ENCODE peak calls at places on chromosomes 13 and 19, in eight cellular contexts. W is midbrain; C is stimulated activated CD4-positive, alpha-beta T cell treated with anti-CD3 and anti-CD28 coated beads, Interleukin-4, amount 100 ng/mL, for 24 hours; N is nephron progenitor cell; F is stimulated activated CD8-positive, alpha-beta memory T cell treated with anti-CD3 and anti-CD28 coated beads, Interleukin-15, amount 100 ng/mL, for 24 hours; K is T follicular helper cell; E is cardiac fibroblast; B is LoVo. P is an unnamed sample.

GRCh38 chr13:38900188-38900587 is 90.4 kb downstream of the STOML3 start:
- DNase-seq in W (no peak), C (no peak), N (no peak), F (no peak), K (no peak), E (no peak), B (no peak), P (no peak)

GRCh38 chr13:100666124-100666523 is 8.5 kb downstream of the TMTC4 start:
- DNase-seq in W (no peak), C (no peak), N (no peak), F (no peak), K (no peak), E (peak), B (no peak), P (no peak)

GRCh38 chr13:59409651-59410200 is 754.0 kb downstream of the DIAPH3 start:
- DNase-seq in W (no peak), C (no peak), N (no peak), F (no peak), K (no peak), E (no peak), B (no peak), P (no peak)

GRCh38 chr19:52646571-52647222 is 8.5 kb upstream of the ZNF83 start:
- DNase-seq in W (no peak), C (no peak), N (no peak), F (no peak), K (no peak), E (no peak), B (no peak), P (no peak)

GRCh38 chr13:99215466-99215865 is 14.8 kb downstream of the UBAC2 start:
- DNase-seq in W (no peak), C (peak), N (no peak), F (no peak), K (peak), E (no peak), B (no peak), P (no peak)

GRCh38 chr19:28710278-28710677 is 502.7 kb downstream of the UQCRFS1 start:
- DNase-seq in W (peak), C (no peak), N (peak), F (no peak), K (no peak), E (peak), B (peak), P (peak)

GRCh38 chr13:105327727-105328126 is 1207.7 kb downstream of the EFNB2 start:
- DNase-seq in W (no peak), C (no peak), N (no peak), F (no peak), K (no peak), E (no peak), B (no peak), P (no peak)

GRCh38 chr13:23960566-23961156 is 63.4 kb upstream of the C1QTNF9B start:
- DNase-seq in W (peak), C (no peak), N (peak), F (no peak), K (no peak), E (peak), B (peak), P (peak)

GRCh38 chr19:28785961-28786360 is 427.0 kb downstream of the UQCRFS1 start:
- DNase-seq in W (no peak), C (no peak), N (peak), F (no peak), K (no peak), E (no peak), B (no peak), P (no peak)

GRCh38 chr19:1259873-1260748 is 9.0 kb upstream of the CIRBP start:
- DNase-seq in W (no peak), C (peak), N (peak), F (no peak), K (no peak), E (peak), B (no peak), P (no peak)

GRCh38 chr19:35828694-35829301 is 16.2 kb upstream of the PRODH2 start:
- DNase-seq in W (peak), C (peak), N (peak), F (peak), K (peak), E (peak), B (peak), P (no peak)

GRCh38 chr19:10517760-10518443 is 655 bp upstream of the S1PR5 start:
- DNase-seq in W (peak), C (no peak), N (peak), F (no peak), K (no peak), E (peak), B (no peak), P (peak)

GRCh38 chr13:94192576-94192975 is 286.9 kb downstream of the DCT start:
- DNase-seq in W (no peak), C (no peak), N (peak), F (no peak), K (no peak), E (peak), B (no peak), P (no peak)

GRCh38 chr13:42370229-42370628 is 98.3 kb downstream of the AKAP11 start:
- DNase-seq in W (no peak), C (no peak), N (no peak), F (no peak), K (no peak), E (no peak), B (no peak), P (no peak)

GRCh38 chr19:6126335-6126974 is 9.0 kb upstream of the ACSBG2 start:
- DNase-seq in W (no peak), C (no peak), N (no peak), F (no peak), K (no peak), E (peak), B (peak), P (peak)

GRCh38 chr13:59088716-59089115 is 1075.0 kb downstream of the DIAPH3 start:
- DNase-seq in W (no peak), C (no peak), N (no peak), F (no peak), K (no peak), E (peak), B (no peak), P (no peak)

GRCh38 chr19:9819590-9819898 is 665 bp upstream of the FBXL12 start:
- DNase-seq in W (no peak), C (no peak), N (no peak), F (no peak), K (no peak), E (no peak), B (no peak), P (no peak)

GRCh38 chr13:44934724-44935123 is 54.5 kb downstream of the NUFIP1 start:
- DNase-seq in W (no peak), C (no peak), N (no peak), F (no peak), K (no peak), E (peak), B (no peak), P (no peak)

GRCh38 chr13:60329221-60329983 is 67.6 kb upstream of the TDRD3 start:
- DNase-seq in W (peak), C (no peak), N (peak), F (no peak), K (no peak), E (peak), B (no peak), P (no peak)

P was measured in SW 1271.